ENCODE peak calls at places on chromosomes 11 and 22, in six cellular contexts. R is heart right ventricle, C is A549, S is SJSA1, A is uterus, B is breast epithelium. Q is an unnamed sample.

GRCh38 chr22:40040927-40041326 is 46.2 kb downstream of the FAM83F start:
- DNase-seq in R (peak; percentile 58), C (no peak), S (no peak), A (peak; percentile 55), B (peak; percentile 61), Q (no peak)

GRCh38 chr11:3205261-3206127 is 13.1 kb downstream of the MRGPRG start:
- DNase-seq in R (no peak), C (no peak), S (no peak), A (no peak), B (no peak), Q (no peak)

GRCh38 chr11:101442171-101442570 is 141.6 kb downstream of the TRPC6 start:
- DNase-seq in R (no peak), C (no peak), S (no peak), A (no peak), B (no peak), Q (no peak)

GRCh38 chr22:37121887-37122591 is 12.5 kb upstream of the TMPRSS6 start:
- DNase-seq in R (no peak), C (no peak), S (peak; percentile 52), A (no peak), B (no peak), Q (no peak)

GRCh38 chr22:41668971-41669911 is 19.4 kb downstream of the SNU13 start:
- DNase-seq in R (no peak), C (peak; percentile 24), S (peak; percentile 99), A (no peak), B (no peak), Q (no peak)

GRCh38 chr11:46832511-46833214 is 13.4 kb downstream of the CKAP5 start:
- DNase-seq in R (no peak), C (no peak), S (no peak), A (no peak), B (no peak), Q (no peak)

GRCh38 chr11:128667873-128668272 is 26.0 kb upstream of the FLI1 start:
- DNase-seq in R (no peak), C (no peak), S (no peak), A (no peak), B (no peak), Q (no peak)

GRCh38 chr11:132171031-132171430 is 800.6 kb downstream of the NTM start:
- DNase-seq in R (no peak), C (no peak), S (no peak), A (no peak), B (no peak), Q (no peak)

GRCh38 chr22:37098976-37099577 is 10.4 kb downstream of the TMPRSS6 start:
- DNase-seq in R (no peak), C (no peak), S (no peak), A (no peak), B (no peak), Q (no peak)

GRCh38 chr11:12007230-12007593 is 1.2 kb downstream of the DKK3 start:
- DNase-seq in R (no peak), C (no peak), S (no peak), A (no peak), B (no peak), Q (no peak)
- H3K27ac ChIP-seq in R (peak overlapping the region; percentile 89), C (no peak overlapping the region), S (no peak overlapping the region), A (peak overlapping the region; percentile 22), B (peak overlapping the region; percentile 84), Q (peak overlapping the region; percentile 44)

GRCh38 chr11:38456371-38456770 is 1858.3 kb upstream of the RAG2 start:
- DNase-seq in R (no peak), C (no peak), S (no peak), A (no peak), B (no peak), Q (no peak)

GRCh38 chr11:38460429-38460828 is 1862.4 kb upstream of the RAG2 start:
- DNase-seq in R (no peak), C (no peak), S (peak; percentile 4), A (no peak), B (no peak), Q (no peak)

GRCh38 chr11:38461751-38462150 is 1863.7 kb upstream of the RAG2 start:
- DNase-seq in R (peak; percentile 5), C (no peak), S (no peak), A (no peak), B (no peak), Q (no peak)

DNA sequence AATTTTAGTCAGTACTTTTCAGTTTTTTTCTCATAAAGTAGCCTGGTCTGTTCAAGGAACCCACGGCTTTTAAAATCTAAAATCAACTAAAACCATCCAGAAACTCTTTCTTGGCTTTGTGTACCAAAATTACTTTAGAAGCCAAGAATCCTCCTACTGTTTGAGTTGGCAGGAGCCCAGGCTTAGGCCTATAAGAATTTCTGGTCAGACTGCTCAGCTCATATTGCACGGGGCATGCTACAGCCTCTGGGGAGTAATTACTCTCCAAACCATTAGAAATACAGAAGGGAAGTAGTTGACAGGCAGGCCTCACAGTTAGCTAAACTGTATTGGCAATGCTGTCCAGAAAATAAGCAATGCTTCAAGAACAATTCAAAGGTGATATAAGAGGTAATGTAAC is 1862.9 kb upstream of the RAG2 start:
- DNase-seq in R (peak; percentile 27), C (no peak), S (peak; percentile 47), A (no peak), B (peak; percentile 56), Q (peak; percentile 63)
- H3K4me3 ChIP-seq in R (no peak overlapping the region), C (no peak overlapping the region), S (no peak overlapping the region), A (no peak overlapping the region), B (no peak overlapping the region), Q (no peak overlapping the region)

DNA sequence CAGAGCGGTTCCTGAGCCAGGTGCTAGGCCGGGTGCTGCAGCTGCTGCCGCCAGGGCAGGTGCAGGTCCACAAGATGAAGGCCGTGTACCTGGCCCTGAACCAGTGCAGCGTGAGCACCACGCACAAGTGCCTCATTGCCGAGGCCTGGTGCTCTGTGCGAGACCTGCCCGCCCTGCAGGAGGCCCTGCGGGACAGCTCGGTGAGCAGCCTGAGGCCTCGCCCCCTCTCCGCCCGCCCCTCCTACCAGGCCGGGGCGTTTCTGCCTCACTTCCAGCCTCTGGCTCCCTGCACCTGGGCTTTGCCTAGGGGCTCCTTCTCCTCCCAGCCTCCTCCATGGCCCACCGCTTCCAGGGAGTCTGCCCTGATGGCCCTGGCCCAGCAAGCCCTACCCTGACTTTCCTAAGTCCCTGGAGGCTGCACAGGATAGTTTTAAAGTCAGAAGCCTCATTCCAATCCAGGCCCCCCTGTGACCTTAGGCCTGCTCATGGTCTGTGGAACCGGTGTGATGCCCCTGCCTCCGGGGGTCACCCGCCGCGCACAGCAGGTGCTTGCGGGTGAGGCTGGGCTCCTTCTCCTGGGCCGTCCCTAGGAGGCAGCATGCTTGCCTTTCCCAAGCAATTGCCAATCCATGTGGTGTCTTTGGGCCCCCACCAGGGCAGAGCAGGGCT is 5.5 kb downstream of the TCIRG1 start:
- DNase-seq in R (no peak), C (no peak), S (no peak), A (no peak), B (no peak), Q (no peak)
- H3K27ac ChIP-seq in R (no peak overlapping the region), C (no peak overlapping the region), S (no peak overlapping the region), A (peak overlapping the region; percentile 3), B (no peak overlapping the region), Q (no peak overlapping the region)

GRCh38 chr11:370087-370941 is 1.0 kb downstream of the B4GALNT4 start:
- DNase-seq in R (no peak), C (no peak), S (no peak), A (no peak), B (no peak), Q (no peak)
- H3K4me3 ChIP-seq in R (no peak overlapping the region), C (peak overlapping the region; percentile 60), S (no peak overlapping the region), A (peak overlapping the region; percentile 11), B (no peak overlapping the region), Q (no peak overlapping the region)

GRCh38 chr22:23519442-23520177 is 60.5 kb downstream of the IGLL1 start:
- DNase-seq in R (no peak), C (no peak), S (no peak), A (no peak), B (no peak), Q (no peak)
- H3K27ac ChIP-seq in R (peak overlapping the region; percentile 95), C (peak overlapping the region; percentile 99), S (no peak overlapping the region), A (no peak overlapping the region), B (peak overlapping the region; percentile 97), Q (no peak overlapping the region)

GRCh38 chr22:24401824-24402434 is 25.5 kb upstream of the ADORA2A start:
- DNase-seq in R (no peak), C (no peak), S (no peak), A (no peak), B (no peak), Q (no peak)
- H3K4me3 ChIP-seq in R (peak overlapping the region; percentile 29), C (no peak overlapping the region), S (no peak overlapping the region), A (no peak overlapping the region), B (no peak overlapping the region), Q (no peak overlapping the region)

DNA sequence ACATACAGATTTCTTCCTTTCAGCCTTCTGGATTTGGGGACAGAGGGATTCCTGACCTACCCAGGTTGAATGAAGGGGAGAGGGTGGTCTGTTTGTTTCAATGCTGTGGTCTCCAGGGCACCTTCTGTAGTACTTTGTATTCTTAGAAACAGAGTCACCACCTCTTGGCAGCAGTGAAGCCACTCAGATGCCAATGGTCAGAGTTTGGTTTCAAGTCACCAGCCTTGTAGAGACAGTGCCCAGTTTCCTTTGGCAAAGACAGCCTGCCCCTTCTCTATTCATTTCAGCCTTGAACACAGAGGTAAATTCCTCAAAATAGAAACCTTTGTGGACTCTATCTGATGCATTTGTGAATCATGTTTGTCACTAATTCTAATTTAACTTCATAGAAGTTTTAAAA is 111.7 kb upstream of the RASSF10 start:
- DNase-seq in R (peak; percentile 75), C (no peak), S (no peak), A (no peak), B (no peak), Q (no peak)
- H3K27ac ChIP-seq in R (peak overlapping the region; percentile 85), C (no peak overlapping the region), S (no peak overlapping the region), A (peak overlapping the region; percentile 44), B (peak overlapping the region; percentile 66), Q (no peak overlapping the region)

DNA sequence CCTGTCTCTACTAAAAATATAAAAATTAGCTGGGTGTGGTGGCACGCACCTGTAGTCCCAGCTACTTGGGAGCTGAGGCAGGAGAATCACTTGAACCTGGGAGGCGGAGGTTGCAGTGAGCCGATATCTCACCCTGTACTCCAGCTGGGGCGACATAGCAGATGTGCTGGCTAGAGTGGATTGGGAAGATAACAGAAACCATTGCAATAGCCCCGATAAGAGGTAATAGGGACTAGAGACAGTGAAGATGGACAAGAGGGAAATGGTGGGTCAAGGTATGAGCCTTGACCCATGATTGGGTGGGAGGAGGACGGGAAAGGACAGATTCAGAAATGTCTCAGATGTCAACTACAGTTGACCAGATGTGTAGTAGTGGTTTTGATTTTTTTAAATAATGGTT is 6.1 kb downstream of the SWAP70 start:
- DNase-seq in R (no peak), C (no peak), S (no peak), A (no peak), B (no peak), Q (no peak)
- H3K4me3 ChIP-seq in R (no peak overlapping the region), C (no peak overlapping the region), S (no peak overlapping the region), A (no peak overlapping the region), B (no peak overlapping the region), Q (no peak overlapping the region)

DNA sequence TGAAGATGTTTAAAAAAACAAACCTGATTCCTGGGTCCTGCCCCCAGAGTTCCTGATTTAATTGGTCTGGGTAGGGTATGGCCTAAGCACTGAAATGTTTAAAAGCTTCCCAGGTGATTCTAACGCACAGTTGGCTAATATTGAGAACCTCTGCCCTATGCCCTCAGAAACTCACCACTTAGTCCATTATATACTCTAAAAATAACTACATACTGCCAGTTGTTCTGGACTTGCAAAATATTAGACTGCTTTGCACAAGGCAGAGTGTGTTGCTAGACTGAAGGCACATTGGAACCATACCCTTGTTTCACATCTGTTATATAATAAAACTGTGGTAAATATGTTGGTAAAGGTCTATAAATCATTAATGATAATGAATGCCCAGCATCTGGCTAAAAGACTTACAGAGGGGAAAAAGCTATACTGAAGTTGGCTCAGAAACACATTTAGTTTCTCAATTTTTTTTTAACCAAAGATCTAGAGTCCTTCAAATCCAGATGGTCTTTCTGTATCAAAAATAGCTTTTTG is 44.4 kb downstream of the RBFOX2 start:
- DNase-seq in R (no peak), C (no peak), S (no peak), A (no peak), B (no peak), Q (no peak)
- H3K27ac ChIP-seq in R (no peak overlapping the region), C (no peak overlapping the region), S (no peak overlapping the region), A (no peak overlapping the region), B (peak overlapping the region; percentile 10), Q (no peak overlapping the region)